ENCODE peak calls at places on chromosomes 2 and 18, in nine cellular contexts. R, E, L, G, N, F, S, Y and U are unnamed samples.

GRCh38 chr2:205477016-205477705 is 205.1 kb upstream of the NRP2 start:
- DNase-seq in R (peak), E (no peak), L (no peak), G (no peak), N (no peak), F (no peak), S (no peak), Y (no peak), U (no peak)

GRCh38 chr2:86290596-86291327 is 46.7 kb downstream of the REEP1 start:
- DNase-seq in R (no peak), E (no peak), L (no peak), G (peak), N (no peak), F (peak), S (no peak), Y (no peak), U (peak)

GRCh38 chr18:77106331-77106730 is 26.3 kb downstream of the MBP start:
- DNase-seq in R (no peak), E (no peak), L (no peak), G (peak), N (peak), F (peak), S (no peak), Y (no peak), U (peak)

GRCh38 chr18:46481048-46481846 is 175.8 kb downstream of the LOXHD1 start:
- DNase-seq in R (peak), E (peak), L (no peak), G (no peak), N (peak), F (peak), S (peak), Y (peak), U (no peak)

GRCh38 chr2:174024524-174025270 is 59.5 kb upstream of the SP3 start:
- DNase-seq in R (peak), E (no peak), L (no peak), G (peak), N (peak), F (peak), S (no peak), Y (no peak), U (no peak)

GRCh38 chr2:235594041-235594440 is 100.2 kb downstream of the AGAP1 start:
- DNase-seq in R (peak), E (peak), L (no peak), G (no peak), N (no peak), F (no peak), S (no peak), Y (peak), U (no peak)

GRCh38 chr2:29238497-29238896 is 123.3 kb downstream of the CLIP4 start:
- DNase-seq in R (no peak), E (peak), L (no peak), G (peak), N (peak), F (no peak), S (peak), Y (peak), U (no peak)

GRCh38 chr2:117858892-117859531 is 44.5 kb downstream of the DDX18 start:
- DNase-seq in R (no peak), E (no peak), L (no peak), G (no peak), N (no peak), F (no peak), S (no peak), Y (peak), U (no peak)

GRCh38 chr2:214902273-214902672 is 92.8 kb upstream of the BARD1 start:
- DNase-seq in R (no peak), E (no peak), L (no peak), G (no peak), N (no peak), F (no peak), S (no peak), Y (no peak), U (no peak)

GRCh38 chr2:148577845-148578492 is 66.6 kb upstream of the EPC2 start:
- DNase-seq in R (no peak), E (no peak), L (no peak), G (no peak), N (no peak), F (no peak), S (no peak), Y (no peak), U (no peak)

GRCh38 chr2:234555616-234556249 is 58.9 kb upstream of the ARL4C start:
- DNase-seq in R (peak), E (no peak), L (no peak), G (no peak), N (peak), F (no peak), S (no peak), Y (no peak), U (no peak)

GRCh38 chr2:234559609-234560008 is 62.7 kb upstream of the ARL4C start:
- DNase-seq in R (no peak), E (no peak), L (no peak), G (no peak), N (no peak), F (peak), S (no peak), Y (no peak), U (no peak)

GRCh38 chr2:234555161-234555560 is 58.3 kb upstream of the ARL4C start:
- DNase-seq in R (no peak), E (no peak), L (no peak), G (no peak), N (no peak), F (no peak), S (no peak), Y (no peak), U (no peak)

GRCh38 chr2:234556848-234557573 is 60.1 kb upstream of the ARL4C start:
- DNase-seq in R (peak), E (no peak), L (no peak), G (no peak), N (no peak), F (no peak), S (no peak), Y (no peak), U (no peak)

DNA sequence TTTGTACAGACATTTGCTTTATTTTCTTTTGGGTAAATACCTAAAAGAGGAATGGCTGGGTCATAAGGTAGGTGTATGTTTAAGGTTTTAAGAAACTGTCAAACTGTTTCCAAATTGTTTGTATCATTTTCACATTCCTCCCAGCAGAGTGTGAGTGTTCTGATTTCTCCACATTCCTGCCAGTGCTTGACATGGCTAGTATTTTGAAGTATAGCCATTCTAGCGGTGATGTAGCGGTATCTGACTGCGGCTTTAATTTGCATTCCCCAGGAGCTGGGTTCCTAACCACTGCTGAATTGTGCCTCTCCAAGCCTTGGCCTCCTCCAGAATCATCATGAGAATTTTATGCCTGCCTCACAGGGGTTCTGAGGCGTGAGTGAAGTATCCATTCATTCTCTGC is 61.8 kb upstream of the ARL4C start:
- DNase-seq in R (no peak), E (no peak), L (no peak), G (no peak), N (no peak), F (no peak), S (no peak), Y (no peak), U (no peak)
- TF ChIP-seq CTCF in R (peak), E (no peak), L (no peak), G (no peak), N (no peak), F (no peak), S (no peak), Y (no peak), U (peak)

GRCh38 chr18:63783394-63783793 is 8.2 kb downstream of the SERPINB7 start:
- DNase-seq in R (no peak), E (peak), L (no peak), G (no peak), N (no peak), F (no peak), S (no peak), Y (peak), U (no peak)
- TF ChIP-seq CTCF in R (no peak), E (no peak), L (no peak), G (no peak), N (no peak), F (no peak), S (no peak), Y (no peak), U (no peak)

GRCh38 chr2:96142217-96143113 is 2.8 kb downstream of the DUSP2 start:
- DNase-seq in R (no peak), E (no peak), L (no peak), G (no peak), N (peak), F (no peak), S (no peak), Y (peak), U (no peak)
- TF ChIP-seq CTCF in R (no peak), E (no peak), L (no peak), G (no peak), N (no peak), F (no peak), S (no peak), Y (peak), U (no peak)

DNA sequence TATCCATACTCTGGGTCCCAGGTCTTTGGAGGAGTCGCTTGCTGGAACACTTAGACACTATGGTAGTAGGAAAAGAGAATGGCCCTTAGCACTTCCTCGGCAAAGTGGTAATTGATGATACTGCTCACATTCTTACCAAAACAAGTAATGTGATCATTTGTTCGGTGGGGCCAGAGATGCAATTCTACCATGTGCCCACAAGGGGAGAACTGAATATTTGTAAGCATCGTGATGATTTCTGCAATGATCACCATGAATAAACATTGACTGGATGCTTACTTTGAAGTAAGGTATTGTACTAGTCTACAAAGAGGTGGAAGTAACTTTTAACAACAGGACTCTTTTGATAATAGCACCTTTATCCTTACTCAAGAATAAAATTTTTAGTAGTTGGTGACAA is 109.7 kb downstream of the CD8B2 start:
- DNase-seq in R (no peak), E (no peak), L (no peak), G (no peak), N (no peak), F (no peak), S (no peak), Y (no peak), U (no peak)
- TF ChIP-seq CTCF in R (peak), E (no peak), L (no peak), G (peak), N (peak), F (no peak), S (no peak), Y (no peak), U (peak)

GRCh38 chr2:39146022-39146421 is 25.2 kb upstream of the SOS1 start:
- DNase-seq in R (no peak), E (no peak), L (no peak), G (no peak), N (no peak), F (no peak), S (no peak), Y (no peak), U (no peak)
- TF ChIP-seq CTCF in R (no peak), E (no peak), L (no peak), G (no peak), N (no peak), F (no peak), S (no peak), Y (no peak), U (no peak)

DNA sequence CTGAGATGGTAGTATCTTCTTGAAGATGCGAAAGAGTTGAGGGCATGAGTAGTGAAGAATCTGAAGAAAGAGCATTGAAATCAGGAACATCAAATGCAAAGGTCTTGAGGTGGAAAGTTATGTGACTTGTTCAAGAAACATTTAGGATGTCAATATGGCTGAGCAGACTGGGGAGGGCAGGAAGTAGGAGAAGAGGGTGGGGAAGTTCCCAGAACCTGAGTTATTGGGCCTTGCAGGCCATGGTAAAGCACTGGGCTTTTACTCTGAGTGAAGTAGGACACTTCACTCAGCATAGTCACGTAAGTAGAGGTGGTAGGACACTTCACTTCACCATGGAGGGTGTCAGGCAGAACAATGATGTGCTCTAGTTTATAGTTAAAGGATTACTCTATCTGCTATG is 11.8 kb upstream of the MYL12A start:
- DNase-seq in R (no peak), E (no peak), L (no peak), G (no peak), N (no peak), F (no peak), S (no peak), Y (no peak), U (no peak)
- TF ChIP-seq CTCF in R (no peak), E (no peak), L (no peak), G (no peak), N (no peak), F (no peak), S (no peak), Y (no peak), U (no peak)

GRCh38 chr2:19600982-19601381 is 242.6 kb upstream of the OSR1 start:
- DNase-seq in R (no peak), E (no peak), L (no peak), G (no peak), N (no peak), F (no peak), S (no peak), Y (no peak), U (no peak)

GRCh38 chr2:19600506-19600905 is 242.1 kb upstream of the OSR1 start:
- DNase-seq in R (no peak), E (no peak), L (no peak), G (no peak), N (no peak), F (no peak), S (no peak), Y (no peak), U (no peak)
- TF ChIP-seq CTCF in R (no peak), E (no peak), L (no peak), G (no peak), N (no peak), F (no peak), S (no peak), Y (no peak), U (no peak)

DNA sequence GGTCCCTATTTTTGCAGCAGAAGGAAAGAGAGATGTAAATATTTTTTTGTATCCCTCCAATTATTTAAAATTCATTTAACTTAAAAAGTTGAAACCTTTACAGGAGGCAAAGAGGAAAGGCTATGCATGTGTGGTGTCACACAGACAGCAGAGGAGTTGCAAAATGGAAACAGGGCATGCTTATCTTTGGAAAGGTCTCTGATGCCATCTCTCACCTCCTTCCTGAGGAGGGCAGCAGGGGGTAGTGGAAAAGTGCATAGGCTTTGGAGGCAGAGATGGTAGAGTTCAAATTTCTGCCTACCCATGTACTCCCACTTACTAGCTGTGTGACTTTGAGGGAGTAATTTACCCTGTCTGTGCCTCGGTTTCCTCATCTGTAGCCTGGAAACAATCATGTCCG is 99.6 kb upstream of the MCFD2 start:
- DNase-seq in R (no peak), E (no peak), L (no peak), G (no peak), N (no peak), F (no peak), S (no peak), Y (no peak), U (no peak)
- TF ChIP-seq CTCF in R (peak), E (peak), L (no peak), G (no peak), N (peak), F (no peak), S (no peak), Y (no peak), U (no peak)

DNA sequence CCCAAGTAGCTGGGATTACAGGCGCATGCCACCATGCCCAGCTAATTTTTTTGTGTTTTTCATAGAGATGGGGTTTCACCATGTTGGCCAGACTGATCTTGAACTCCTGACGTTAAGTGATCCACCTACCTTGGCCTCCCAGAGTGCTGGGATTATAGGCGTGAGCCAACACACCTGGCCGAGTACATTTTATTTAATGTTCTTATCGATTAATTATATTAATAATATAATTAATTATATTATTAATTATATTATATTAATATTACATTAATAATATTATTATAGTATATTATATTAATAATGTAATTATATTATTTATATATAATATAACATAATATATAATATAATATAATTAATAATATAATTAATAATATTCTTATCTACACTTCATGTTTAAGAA is 101.4 kb downstream of the CCDC85A start:
- DNase-seq in R (no peak), E (no peak), L (no peak), G (no peak), N (no peak), F (no peak), S (no peak), Y (no peak), U (no peak)
- TF ChIP-seq CTCF in R (no peak), E (no peak), L (no peak), G (no peak), N (no peak), F (no peak), S (no peak), Y (no peak), U (no peak)